ENCODE peak calls at places on chromosome 12, in eight cellular contexts. One of them, this sample, is unnamed.

GRCh38 chr12:27777141-27777540 is 2.9 kb upstream of the KLHL42 start:
- DNase-seq in IMR-90: no peak
- DNase-seq in OCI-LY7: no peak
- DNase-seq in right atrium auricular region: no peak
- DNase-seq in left ventricle myocardium inferior: no peak
- DNase-seq in psoas muscle: no peak
- DNase-seq in Peyer's patch: no peak
- DNase-seq in ascending aorta: no peak
- DNase-seq in this sample: no peak

GRCh38 chr12:84508325-84508861 is 404.2 kb downstream of the SLC6A15 start:
- DNase-seq in left ventricle myocardium inferior: no peak
- DNase-seq in right atrium auricular region: no peak
- DNase-seq in psoas muscle: no peak
- DNase-seq in IMR-90: peak
- DNase-seq in ascending aorta: no peak
- DNase-seq in Peyer's patch: no peak
- DNase-seq in OCI-LY7: no peak
- DNase-seq in this sample: no peak

GRCh38 chr12:94010307-94010706 is 138.1 kb upstream of the PLXNC1 start:
- DNase-seq in OCI-LY7: no peak
- DNase-seq in psoas muscle: no peak
- DNase-seq in Peyer's patch: no peak
- DNase-seq in right atrium auricular region: no peak
- DNase-seq in IMR-90: no peak
- DNase-seq in ascending aorta: no peak
- DNase-seq in left ventricle myocardium inferior: no peak
- DNase-seq in this sample: no peak

GRCh38 chr12:46585854-46586621 is 213.5 kb upstream of the SLC38A2 start:
- DNase-seq in OCI-LY7: peak
- DNase-seq in Peyer's patch: peak
- DNase-seq in left ventricle myocardium inferior: no peak
- DNase-seq in IMR-90: peak
- DNase-seq in right atrium auricular region: no peak
- DNase-seq in psoas muscle: no peak
- DNase-seq in ascending aorta: no peak
- DNase-seq in this sample: no peak

GRCh38 chr12:52477651-52478050 is 4.0 kb upstream of the KRT6C start:
- DNase-seq in IMR-90: no peak
- DNase-seq in right atrium auricular region: no peak
- DNase-seq in ascending aorta: no peak
- DNase-seq in Peyer's patch: no peak
- DNase-seq in psoas muscle: no peak
- DNase-seq in left ventricle myocardium inferior: no peak
- DNase-seq in OCI-LY7: no peak
- DNase-seq in this sample: no peak

GRCh38 chr12:53938276-53939140 is at the start of gene HOXC13:
- DNase-seq in right atrium auricular region: no peak
- DNase-seq in OCI-LY7: peak
- DNase-seq in ascending aorta: no peak
- DNase-seq in IMR-90: no peak
- DNase-seq in Peyer's patch: no peak
- DNase-seq in left ventricle myocardium inferior: no peak
- DNase-seq in psoas muscle: peak
- DNase-seq in this sample: no peak

GRCh38 chr12:124388038-124388676 is 93.3 kb downstream of the RFLNA start:
- DNase-seq in right atrium auricular region: no peak
- DNase-seq in left ventricle myocardium inferior: no peak
- DNase-seq in ascending aorta: no peak
- DNase-seq in psoas muscle: no peak
- DNase-seq in OCI-LY7: no peak
- DNase-seq in IMR-90: no peak
- DNase-seq in Peyer's patch: no peak
- DNase-seq in this sample: no peak

GRCh38 chr12:8034802-8035201 is 2.3 kb downstream of the FOXJ2 start:
- DNase-seq in psoas muscle: no peak
- DNase-seq in OCI-LY7: no peak
- DNase-seq in right atrium auricular region: no peak
- DNase-seq in IMR-90: no peak
- DNase-seq in left ventricle myocardium inferior: no peak
- DNase-seq in Peyer's patch: no peak
- DNase-seq in ascending aorta: no peak
- DNase-seq in this sample: no peak

GRCh38 chr12:50505386-50505827 is 622 bp downstream of the DIP2B start:
- DNase-seq in IMR-90: no peak
- DNase-seq in psoas muscle: no peak
- DNase-seq in Peyer's patch: peak
- DNase-seq in OCI-LY7: peak
- DNase-seq in left ventricle myocardium inferior: peak
- DNase-seq in right atrium auricular region: no peak
- DNase-seq in ascending aorta: no peak
- DNase-seq in this sample: no peak

GRCh38 chr12:19474147-19474546 is 34.9 kb downstream of the AEBP2 start:
- DNase-seq in ascending aorta: no peak
- DNase-seq in right atrium auricular region: no peak
- DNase-seq in psoas muscle: no peak
- DNase-seq in OCI-LY7: no peak
- DNase-seq in Peyer's patch: no peak
- DNase-seq in left ventricle myocardium inferior: no peak
- DNase-seq in IMR-90: no peak
- DNase-seq in this sample: no peak
- H3K4me3 ChIP-seq in ascending aorta: no peak
- H3K4me3 ChIP-seq in right atrium auricular region: no peak
- H3K4me3 ChIP-seq in psoas muscle: no peak
- H3K4me3 ChIP-seq in OCI-LY7: no peak
- H3K4me3 ChIP-seq in Peyer's patch: no peak
- H3K4me3 ChIP-seq in left ventricle myocardium inferior: no peak
- H3K4me3 ChIP-seq in IMR-90: no peak
- H3K4me3 ChIP-seq in this sample: no peak

GRCh38 chr12:105091495-105092206 is 7.4 kb upstream of the ALDH1L2 start:
- DNase-seq in Peyer's patch: no peak
- DNase-seq in IMR-90: no peak
- DNase-seq in OCI-LY7: no peak
- DNase-seq in psoas muscle: no peak
- DNase-seq in ascending aorta: no peak
- DNase-seq in left ventricle myocardium inferior: no peak
- DNase-seq in right atrium auricular region: no peak
- DNase-seq in this sample: no peak
- H3K4me3 ChIP-seq in Peyer's patch: no peak
- H3K4me3 ChIP-seq in IMR-90: no peak
- H3K4me3 ChIP-seq in OCI-LY7: no peak
- H3K4me3 ChIP-seq in psoas muscle: no peak
- H3K4me3 ChIP-seq in ascending aorta: no peak
- H3K4me3 ChIP-seq in left ventricle myocardium inferior: no peak
- H3K4me3 ChIP-seq in right atrium auricular region: no peak
- H3K4me3 ChIP-seq in this sample: no peak

DNA sequence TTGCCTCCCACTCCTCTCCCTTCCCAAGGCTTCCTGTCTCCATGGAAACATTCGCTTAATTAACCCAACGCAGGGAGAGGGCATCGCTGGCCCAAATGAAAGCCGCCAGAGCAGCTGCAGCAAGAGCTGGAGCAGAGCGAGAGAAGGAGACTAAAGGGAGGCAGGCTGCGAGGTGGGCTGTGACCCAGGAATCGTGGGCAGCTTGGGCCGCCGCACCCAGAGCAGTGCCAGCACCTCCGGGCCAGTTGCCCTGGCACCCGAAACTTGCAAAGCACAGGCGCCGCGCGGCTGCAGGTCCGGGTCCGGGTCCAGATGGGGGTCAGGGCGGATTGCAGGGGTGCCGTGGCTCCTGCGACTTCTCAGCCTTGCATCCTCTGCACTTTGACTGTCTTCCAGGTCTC is 43.4 kb upstream of the PTPRQ start:
- DNase-seq in left ventricle myocardium inferior: no peak
- DNase-seq in Peyer's patch: no peak
- DNase-seq in right atrium auricular region: no peak
- DNase-seq in OCI-LY7: no peak
- DNase-seq in psoas muscle: no peak
- DNase-seq in IMR-90: no peak
- DNase-seq in ascending aorta: no peak
- DNase-seq in this sample: no peak
- H3K4me3 ChIP-seq in left ventricle myocardium inferior: peak
- H3K4me3 ChIP-seq in Peyer's patch: no peak
- H3K4me3 ChIP-seq in right atrium auricular region: peak
- H3K4me3 ChIP-seq in OCI-LY7: no peak
- H3K4me3 ChIP-seq in psoas muscle: peak
- H3K4me3 ChIP-seq in IMR-90: peak
- H3K4me3 ChIP-seq in ascending aorta: peak
- H3K4me3 ChIP-seq in this sample: no peak

GRCh38 chr12:57934804-57935203 is 6.6 kb upstream of the ATP23 start:
- DNase-seq in OCI-LY7: peak
- DNase-seq in Peyer's patch: no peak
- DNase-seq in psoas muscle: no peak
- DNase-seq in right atrium auricular region: no peak
- DNase-seq in IMR-90: no peak
- DNase-seq in left ventricle myocardium inferior: no peak
- DNase-seq in ascending aorta: no peak
- DNase-seq in this sample: peak
- H3K4me3 ChIP-seq in OCI-LY7: peak
- H3K4me3 ChIP-seq in Peyer's patch: no peak
- H3K4me3 ChIP-seq in psoas muscle: peak
- H3K4me3 ChIP-seq in right atrium auricular region: no peak
- H3K4me3 ChIP-seq in IMR-90: no peak
- H3K4me3 ChIP-seq in left ventricle myocardium inferior: no peak
- H3K4me3 ChIP-seq in ascending aorta: peak
- H3K4me3 ChIP-seq in this sample: peak